ENCODE peak calls at places on chromosomes 16 and 17, in six cellular contexts. I is thyroid gland, K is aorta, V is PC-3, M is stomach, Z is fibroblast of lung. S is an unnamed sample.

GRCh38 chr17:2855063-2855600 is 58.9 kb downstream of the RAP1GAP2 start:
- DNase-seq in I (no peak), K (no peak), V (peak; percentile 42), M (no peak), Z (no peak), S (peak; percentile 20)

GRCh38 chr16:71648921-71649320 is 22.9 kb downstream of the MARVELD3 start:
- DNase-seq in I (no peak), K (no peak), V (peak; percentile 12), M (no peak), Z (no peak), S (peak; percentile 18)

GRCh38 chr17:50269477-50270429 is 4.5 kb upstream of the TMEM92 start:
- DNase-seq in I (peak; percentile 68), K (peak; percentile 79), V (peak; percentile 88), M (peak; percentile 76), Z (peak; percentile 88), S (peak; percentile 88)

GRCh38 chr16:89828870-89829629 is 775 bp downstream of the SPIRE2 start:
- DNase-seq in I (peak; percentile 40), K (no peak), V (no peak), M (no peak), Z (no peak), S (no peak)

GRCh38 chr17:40597168-40598020 is 32.1 kb upstream of the CCR7 start:
- DNase-seq in I (no peak), K (no peak), V (no peak), M (no peak), Z (no peak), S (no peak)

GRCh38 chr16:13643412-13643811 is 276.5 kb upstream of the ERCC4 start:
- DNase-seq in I (no peak), K (no peak), V (no peak), M (no peak), Z (no peak), S (no peak)

GRCh38 chr17:27651411-27652345 is 20.7 kb downstream of the LGALS9 start:
- DNase-seq in I (peak; percentile 59), K (peak; percentile 79), V (peak; percentile 61), M (peak; percentile 77), Z (peak; percentile 43), S (peak; percentile 48)

GRCh38 chr17:71200597-71200996 is 920.2 kb upstream of the SOX9 start:
- DNase-seq in I (no peak), K (no peak), V (no peak), M (no peak), Z (no peak), S (peak; percentile 10)

GRCh38 chr17:4823373-4824089 is 9.6 kb upstream of the MINK1 start:
- DNase-seq in I (peak; percentile 40), K (no peak), V (no peak), M (no peak), Z (no peak), S (no peak)

GRCh38 chr17:32103476-32104113 is 38.7 kb upstream of the RHOT1 start:
- DNase-seq in I (no peak), K (no peak), V (no peak), M (peak; percentile 43), Z (no peak), S (no peak)

GRCh38 chr17:72656114-72656763 is 436.2 kb downstream of the SLC39A11 start:
- DNase-seq in I (no peak), K (no peak), V (no peak), M (no peak), Z (no peak), S (no peak)

GRCh38 chr17:45394913-45395568 is 37.6 kb downstream of the ARHGAP27 start:
- DNase-seq in I (peak; percentile 76), K (peak; percentile 80), V (peak; percentile 61), M (peak; percentile 63), Z (peak; percentile 91), S (peak; percentile 89)

GRCh38 chr16:65524997-65525396 is 403.1 kb upstream of the CDH11 start:
- DNase-seq in I (no peak), K (peak; percentile 64), V (no peak), M (no peak), Z (peak; percentile 79), S (peak; percentile 39)

GRCh38 chr17:50115744-50116143 is 14.2 kb downstream of the SAMD14 start:
- DNase-seq in I (no peak), K (no peak), V (no peak), M (peak; percentile 63), Z (no peak), S (no peak)

GRCh38 chr17:28889996-28890395 is 7.5 kb downstream of the FLOT2 start:
- DNase-seq in I (no peak), K (no peak), V (no peak), M (no peak), Z (no peak), S (no peak)

GRCh38 chr16:60123387-60124023 is 1389.4 kb upstream of the GOT2 start:
- DNase-seq in I (no peak), K (no peak), V (no peak), M (no peak), Z (no peak), S (no peak)

DNA sequence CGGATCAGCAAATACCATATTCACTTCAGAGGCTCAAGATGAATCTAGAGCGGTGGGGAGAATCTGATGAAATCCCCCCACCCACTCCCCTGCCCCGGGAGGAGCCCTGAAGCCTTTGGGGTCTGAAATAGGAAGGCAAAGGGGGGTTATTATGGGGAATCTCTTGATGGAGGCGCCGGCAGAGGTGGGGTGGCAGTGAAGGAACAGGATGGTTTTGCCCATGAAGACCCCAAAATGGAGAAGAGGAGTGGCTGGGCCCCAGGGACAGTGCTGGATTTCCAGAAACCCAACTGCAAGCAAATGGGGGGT is 637 bp downstream of the WNT3 start:
- DNase-seq in I (no peak), K (no peak), V (no peak), M (no peak), Z (no peak), S (no peak)
- H3K27ac ChIP-seq in I (no peak overlapping the region), K (no peak overlapping the region), V (no peak overlapping the region), M (no peak overlapping the region), Z (no peak overlapping the region), S (no peak overlapping the region)

GRCh38 chr17:8923762-8924161 is 41.7 kb downstream of the PIK3R5 start:
- DNase-seq in I (no peak), K (no peak), V (no peak), M (no peak), Z (no peak), S (no peak)
- H3K27ac ChIP-seq in I (no peak overlapping the region), K (no peak overlapping the region), V (no peak overlapping the region), M (peak overlapping the region; percentile 65), Z (no peak overlapping the region), S (no peak overlapping the region)

DNA sequence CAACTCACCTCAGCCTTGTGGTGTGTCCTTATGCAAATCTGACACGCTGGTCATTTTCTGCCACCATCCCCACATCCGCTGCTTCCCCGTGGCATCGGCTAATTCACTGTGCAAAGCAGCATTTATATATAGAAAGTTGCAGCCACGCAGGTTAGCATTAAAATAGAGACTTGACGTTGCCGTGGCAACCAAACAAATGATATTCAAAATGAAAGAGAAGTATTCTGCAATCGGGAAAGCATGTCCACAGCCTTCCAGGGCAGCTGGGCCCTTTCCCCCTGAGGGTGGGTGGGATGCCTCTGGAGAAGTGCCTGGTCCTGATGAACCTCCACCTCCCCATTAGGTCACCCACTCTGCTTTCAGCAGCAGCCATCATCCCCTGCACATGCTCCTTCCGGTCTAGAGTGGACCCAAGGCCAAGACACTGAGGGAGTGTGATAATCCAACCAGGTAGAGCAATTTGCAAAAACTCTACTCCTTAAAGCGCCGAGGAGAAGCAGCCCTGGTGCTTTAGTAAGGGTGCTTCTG is 138.7 kb downstream of the GAS7 start:
- DNase-seq in I (no peak), K (no peak), V (no peak), M (no peak), Z (peak; percentile 40), S (peak; percentile 38)
- H3K27ac ChIP-seq in I (no peak overlapping the region), K (no peak overlapping the region), V (no peak overlapping the region), M (no peak overlapping the region), Z (no peak overlapping the region), S (no peak overlapping the region)

GRCh38 chr16:10509534-10510025 is 70.8 kb downstream of the EMP2 start:
- DNase-seq in I (peak; percentile 70), K (peak; percentile 56), V (peak; percentile 78), M (peak; percentile 54), Z (peak; percentile 86), S (peak; percentile 85)

GRCh38 chr16:10501016-10501607 is 79.3 kb downstream of the EMP2 start:
- DNase-seq in I (no peak), K (no peak), V (no peak), M (no peak), Z (no peak), S (no peak)

GRCh38 chr16:10502766-10503165 is 77.6 kb downstream of the EMP2 start:
- DNase-seq in I (no peak), K (no peak), V (no peak), M (no peak), Z (no peak), S (no peak)

GRCh38 chr16:10500582-10500981 is 79.8 kb downstream of the EMP2 start:
- DNase-seq in I (no peak), K (no peak), V (no peak), M (no peak), Z (no peak), S (no peak)

GRCh38 chr16:10504404-10504885 is 76.0 kb downstream of the EMP2 start:
- DNase-seq in I (no peak), K (no peak), V (no peak), M (no peak), Z (no peak), S (no peak)
- H3K27ac ChIP-seq in I (no peak overlapping the region), K (no peak overlapping the region), V (no peak overlapping the region), M (no peak overlapping the region), Z (no peak overlapping the region), S (no peak overlapping the region)

GRCh38 chr16:53949716-53950410 is 245.9 kb downstream of the FTO start:
- DNase-seq in I (no peak), K (no peak), V (no peak), M (no peak), Z (peak; percentile 33), S (no peak)
- H3K27ac ChIP-seq in I (no peak overlapping the region), K (no peak overlapping the region), V (no peak overlapping the region), M (no peak overlapping the region), Z (no peak overlapping the region), S (no peak overlapping the region)

GRCh38 chr17:59633658-59634359 is 14.1 kb downstream of the CLTC start:
- DNase-seq in I (no peak), K (no peak), V (no peak), M (no peak), Z (no peak), S (no peak)
- H3K27ac ChIP-seq in I (no peak overlapping the region), K (peak overlapping the region; percentile 28), V (no peak overlapping the region), M (peak overlapping the region; percentile 49), Z (no peak overlapping the region), S (no peak overlapping the region)

DNA sequence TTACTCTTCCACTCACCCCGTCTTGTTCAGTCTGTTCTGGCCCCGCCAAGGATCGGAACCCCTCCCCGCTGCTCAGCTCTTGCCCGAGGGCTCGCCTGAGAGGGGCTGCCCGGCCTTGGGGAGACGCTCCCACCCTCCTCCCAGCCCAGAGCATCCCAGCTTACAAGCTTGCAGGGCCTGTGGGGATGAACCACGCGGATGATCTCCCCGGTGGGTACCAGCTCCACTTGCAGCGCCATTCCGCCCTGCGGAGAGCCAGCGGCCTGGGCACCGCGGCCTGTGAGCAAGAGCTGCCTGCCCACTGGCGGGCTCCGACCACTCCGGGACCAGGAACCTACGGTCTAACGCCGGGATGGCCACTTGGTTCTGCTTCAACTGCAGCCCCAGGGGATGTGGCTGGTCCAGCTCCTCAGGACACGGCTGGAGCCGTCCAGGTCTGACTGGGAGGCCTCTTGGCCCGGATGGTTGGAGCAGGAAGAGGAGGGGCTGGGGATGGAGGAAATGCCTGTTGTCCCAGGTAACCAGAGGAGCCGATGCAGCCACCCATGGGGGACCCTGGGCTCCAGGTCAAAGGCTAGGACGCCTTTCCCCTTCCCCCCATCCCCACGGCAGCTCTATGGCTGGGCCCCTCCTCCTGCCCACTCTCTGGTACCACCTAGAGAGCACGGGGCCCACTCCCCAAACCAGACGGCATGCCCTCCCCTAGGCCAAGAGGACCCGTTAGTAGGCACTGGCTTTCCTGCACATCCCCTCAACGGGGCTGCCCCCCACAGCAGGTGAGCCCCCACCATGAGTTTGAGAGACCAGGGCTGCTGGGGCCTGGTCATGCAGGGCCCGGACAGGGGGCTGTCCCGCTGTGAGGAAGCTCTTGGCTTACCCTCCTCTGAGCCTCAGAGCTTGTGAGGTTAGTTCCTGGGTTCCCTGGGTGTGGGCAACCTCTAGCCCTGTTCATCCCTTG is at the start of gene MYO1C:
- DNase-seq in I (peak; percentile 86), K (no peak), V (peak; percentile 47), M (no peak), Z (no peak), S (no peak)
- H3K27ac ChIP-seq in I (peak within 1 kb of the TSS; percentile 76), K (peak within 1 kb of the TSS; percentile 79), V (peak within 1 kb of the TSS; percentile 32), M (peak within 1 kb of the TSS; percentile 90), Z (peak within 1 kb of the TSS; percentile 61), S (no peak within 1 kb of the TSS)